ENCODE peak calls at places on chromosomes 13 and 19, in nine cellular contexts. One of them, this sample, is unnamed.

GRCh38 chr19:31347828-31348314 is 1.4 kb downstream of the TSHZ3 start:
- DNase-seq in heart right ventricle: no peak
- DNase-seq in GM06990: no peak
- DNase-seq in H9: no peak
- DNase-seq in T-helper 9 cell: no peak
- DNase-seq in stimulated activated CD8-positive, alpha-beta memory T cell treated with anti-CD3 and anti-CD28 coated beads, Interleukin-4, amount 100 ng/mL, for 4 hours: no peak
- DNase-seq in T-helper 1 cell: no peak
- DNase-seq in NCI-H1092: no peak
- DNase-seq in AG20443: no peak
- DNase-seq in this sample: no peak

GRCh38 chr19:10344780-10345179 is 5.4 kb upstream of the ICAM3 start:
- DNase-seq in H9: no peak
- DNase-seq in GM06990: no peak
- DNase-seq in heart right ventricle: no peak
- DNase-seq in T-helper 9 cell: no peak
- DNase-seq in AG20443: no peak
- DNase-seq in T-helper 1 cell: no peak
- DNase-seq in stimulated activated CD8-positive, alpha-beta memory T cell treated with anti-CD3 and anti-CD28 coated beads, Interleukin-4, amount 100 ng/mL, for 4 hours: no peak
- DNase-seq in NCI-H1092: no peak
- DNase-seq in this sample: no peak

GRCh38 chr19:35442091-35442490 is 6.0 kb upstream of the FFAR2 start:
- DNase-seq in stimulated activated CD8-positive, alpha-beta memory T cell treated with anti-CD3 and anti-CD28 coated beads, Interleukin-4, amount 100 ng/mL, for 4 hours: no peak
- DNase-seq in heart right ventricle: no peak
- DNase-seq in NCI-H1092: no peak
- DNase-seq in H9: no peak
- DNase-seq in AG20443: no peak
- DNase-seq in GM06990: no peak
- DNase-seq in T-helper 1 cell: no peak
- DNase-seq in T-helper 9 cell: no peak
- DNase-seq in this sample: no peak

GRCh38 chr13:41216160-41216559 is 21.8 kb upstream of the KBTBD7 start:
- DNase-seq in H9: no peak
- DNase-seq in T-helper 9 cell: no peak
- DNase-seq in AG20443: no peak
- DNase-seq in T-helper 1 cell: no peak
- DNase-seq in GM06990: no peak
- DNase-seq in NCI-H1092: no peak
- DNase-seq in stimulated activated CD8-positive, alpha-beta memory T cell treated with anti-CD3 and anti-CD28 coated beads, Interleukin-4, amount 100 ng/mL, for 4 hours: no peak
- DNase-seq in heart right ventricle: no peak
- DNase-seq in this sample: peak

GRCh38 chr13:104984296-104984818 is 1551.1 kb downstream of the EFNB2 start:
- DNase-seq in H9: no peak
- DNase-seq in T-helper 9 cell: peak
- DNase-seq in heart right ventricle: peak
- DNase-seq in AG20443: no peak
- DNase-seq in T-helper 1 cell: no peak
- DNase-seq in stimulated activated CD8-positive, alpha-beta memory T cell treated with anti-CD3 and anti-CD28 coated beads, Interleukin-4, amount 100 ng/mL, for 4 hours: no peak
- DNase-seq in NCI-H1092: no peak
- DNase-seq in GM06990: peak
- DNase-seq in this sample: no peak

GRCh38 chr19:56840452-56841193 is at the start of the genes PEG3 and ZIM2:
- DNase-seq in H9: no peak
- DNase-seq in T-helper 1 cell: no peak
- DNase-seq in GM06990: no peak
- DNase-seq in NCI-H1092: no peak
- DNase-seq in stimulated activated CD8-positive, alpha-beta memory T cell treated with anti-CD3 and anti-CD28 coated beads, Interleukin-4, amount 100 ng/mL, for 4 hours: no peak
- DNase-seq in T-helper 9 cell: no peak
- DNase-seq in AG20443: no peak
- DNase-seq in heart right ventricle: peak
- DNase-seq in this sample: no peak

GRCh38 chr13:36700170-36700569 is 26.4 kb downstream of the SERTM1 start:
- DNase-seq in AG20443: no peak
- DNase-seq in GM06990: no peak
- DNase-seq in stimulated activated CD8-positive, alpha-beta memory T cell treated with anti-CD3 and anti-CD28 coated beads, Interleukin-4, amount 100 ng/mL, for 4 hours: no peak
- DNase-seq in T-helper 9 cell: no peak
- DNase-seq in H9: no peak
- DNase-seq in NCI-H1092: no peak
- DNase-seq in heart right ventricle: no peak
- DNase-seq in T-helper 1 cell: no peak
- DNase-seq in this sample: no peak

GRCh38 chr13:32282096-32282711 is 33.0 kb downstream of the ZAR1L start:
- DNase-seq in T-helper 1 cell: no peak
- DNase-seq in NCI-H1092: no peak
- DNase-seq in stimulated activated CD8-positive, alpha-beta memory T cell treated with anti-CD3 and anti-CD28 coated beads, Interleukin-4, amount 100 ng/mL, for 4 hours: no peak
- DNase-seq in AG20443: no peak
- DNase-seq in H9: no peak
- DNase-seq in heart right ventricle: no peak
- DNase-seq in GM06990: no peak
- DNase-seq in T-helper 9 cell: no peak
- DNase-seq in this sample: no peak

GRCh38 chr13:97953376-97953970 is at the start of gene IPO5:
- DNase-seq in NCI-H1092: no peak
- DNase-seq in T-helper 1 cell: no peak
- DNase-seq in stimulated activated CD8-positive, alpha-beta memory T cell treated with anti-CD3 and anti-CD28 coated beads, Interleukin-4, amount 100 ng/mL, for 4 hours: no peak
- DNase-seq in GM06990: no peak
- DNase-seq in AG20443: peak
- DNase-seq in heart right ventricle: no peak
- DNase-seq in H9: no peak
- DNase-seq in T-helper 9 cell: no peak
- DNase-seq in this sample: no peak

GRCh38 chr13:70856025-70856424 is 747.8 kb upstream of the KLHL1 start:
- DNase-seq in AG20443: no peak
- DNase-seq in stimulated activated CD8-positive, alpha-beta memory T cell treated with anti-CD3 and anti-CD28 coated beads, Interleukin-4, amount 100 ng/mL, for 4 hours: no peak
- DNase-seq in T-helper 1 cell: no peak
- DNase-seq in H9: no peak
- DNase-seq in heart right ventricle: no peak
- DNase-seq in GM06990: no peak
- DNase-seq in NCI-H1092: no peak
- DNase-seq in T-helper 9 cell: no peak
- DNase-seq in this sample: no peak

GRCh38 chr13:72788831-72789230 is 6.9 kb downstream of the PIBF1 start:
- DNase-seq in AG20443: no peak
- DNase-seq in GM06990: no peak
- DNase-seq in T-helper 1 cell: no peak
- DNase-seq in stimulated activated CD8-positive, alpha-beta memory T cell treated with anti-CD3 and anti-CD28 coated beads, Interleukin-4, amount 100 ng/mL, for 4 hours: no peak
- DNase-seq in H9: no peak
- DNase-seq in heart right ventricle: no peak
- DNase-seq in NCI-H1092: no peak
- DNase-seq in T-helper 9 cell: no peak
- DNase-seq in this sample: no peak

GRCh38 chr13:98549728-98550317 is 27.1 kb downstream of the STK24 start:
- DNase-seq in T-helper 1 cell: no peak
- DNase-seq in T-helper 9 cell: no peak
- DNase-seq in stimulated activated CD8-positive, alpha-beta memory T cell treated with anti-CD3 and anti-CD28 coated beads, Interleukin-4, amount 100 ng/mL, for 4 hours: no peak
- DNase-seq in H9: no peak
- DNase-seq in NCI-H1092: no peak
- DNase-seq in GM06990: no peak
- DNase-seq in heart right ventricle: no peak
- DNase-seq in AG20443: no peak
- DNase-seq in this sample: no peak

GRCh38 chr13:51286135-51287002 is 53.1 kb upstream of the SERPINE3 start:
- DNase-seq in stimulated activated CD8-positive, alpha-beta memory T cell treated with anti-CD3 and anti-CD28 coated beads, Interleukin-4, amount 100 ng/mL, for 4 hours: peak
- DNase-seq in NCI-H1092: peak
- DNase-seq in T-helper 1 cell: peak
- DNase-seq in heart right ventricle: peak
- DNase-seq in GM06990: peak
- DNase-seq in T-helper 9 cell: peak
- DNase-seq in H9: peak
- DNase-seq in AG20443: peak
- DNase-seq in this sample: peak